ENCODE peak calls at places on chromosomes 2 and 18, in seven cellular contexts. K is left lung, W is neuronal stem cell, B is EH, J is cardiac fibroblast, N is GM03348, T is T-helper 2 cell. U is an unnamed sample.
A peak's percentile ranks its signal among the peaks of the same experiment; 100 is the strongest.

GRCh38 chr2:236485519-236485918 is 84.1 kb upstream of the ACKR3 start:
- DNase-seq in K (no peak), W (peak; percentile 17), B (no peak), J (no peak), N (no peak), T (no peak), U (no peak)

GRCh38 chr2:237072067-237072931 is 13.4 kb upstream of the COPS8 start:
- DNase-seq in K (peak; percentile 83), W (peak; percentile 79), B (peak; percentile 66), J (peak; percentile 76), N (peak; percentile 79), T (peak; percentile 58), U (peak; percentile 61)

GRCh38 chr2:157336137-157336721 is 10.6 kb upstream of the ERMN start:
- DNase-seq in K (no peak), W (no peak), B (peak; percentile 57), J (peak; percentile 49), N (no peak), T (peak; percentile 5), U (peak; percentile 50)

GRCh38 chr2:55399815-55400214 is 19.8 kb downstream of the CCDC88A start:
- DNase-seq in K (no peak), W (no peak), B (no peak), J (no peak), N (no peak), T (no peak), U (no peak)

GRCh38 chr2:37414470-37414949 is 70.1 kb downstream of the QPCT start:
- DNase-seq in K (no peak), W (peak; percentile 44), B (peak; percentile 75), J (peak; percentile 83), N (peak; percentile 81), T (no peak), U (no peak)

GRCh38 chr2:180268006-180268405 is 260.9 kb upstream of the CWC22 start:
- DNase-seq in K (no peak), W (no peak), B (peak; percentile 16), J (peak; percentile 11), N (no peak), T (no peak), U (no peak)

GRCh38 chr18:51726614-51727013 is 529.1 kb upstream of the MEX3C start:
- DNase-seq in K (no peak), W (no peak), B (no peak), J (no peak), N (no peak), T (no peak), U (no peak)

GRCh38 chr2:241857572-241858121 is 1.0 kb downstream of the PDCD1 start:
- DNase-seq in K (peak; percentile 59), W (no peak), B (no peak), J (no peak), N (no peak), T (no peak), U (no peak)

GRCh38 chr18:80175451-80176235 is 66.6 kb downstream of the ADNP2 start:
- DNase-seq in K (no peak), W (no peak), B (no peak), J (no peak), N (no peak), T (no peak), U (no peak)

GRCh38 chr2:185876234-185876633 is 137.6 kb downstream of the FSIP2 start:
- DNase-seq in K (no peak), W (no peak), B (no peak), J (no peak), N (no peak), T (no peak), U (no peak)

GRCh38 chr18:78303519-78303918 is 676.1 kb upstream of the SALL3 start:
- DNase-seq in K (no peak), W (no peak), B (no peak), J (no peak), N (no peak), T (no peak), U (no peak)

GRCh38 chr2:11746807-11747459 is 501 bp downstream of the LPIN1 start:
- DNase-seq in K (no peak), W (no peak), B (peak; percentile 37), J (peak; percentile 35), N (peak; percentile 19), T (no peak), U (no peak)

GRCh38 chr18:6482198-6482977 is 67.7 kb upstream of the L3MBTL4 start:
- DNase-seq in K (peak; percentile 88), W (peak; percentile 57), B (peak; percentile 50), J (peak; percentile 89), N (peak; percentile 87), T (no peak), U (peak; percentile 71)

GRCh38 chr18:78671551-78671950 is 308.1 kb upstream of the SALL3 start:
- DNase-seq in K (no peak), W (no peak), B (no peak), J (no peak), N (no peak), T (no peak), U (no peak)

GRCh38 chr2:218400930-218401833 is 1.5 kb downstream of the CTDSP1 start:
- DNase-seq in K (peak; percentile 87), W (no peak), B (no peak), J (no peak), N (peak; percentile 23), T (no peak), U (peak; percentile 91)

GRCh38 chr2:60882971-60883753 is 1.8 kb downstream of the REL start:
- DNase-seq in K (no peak), W (no peak), B (peak; percentile 7), J (peak; percentile 15), N (no peak), T (no peak), U (no peak)

GRCh38 chr2:62934501-62934900 is 116.1 kb upstream of the OTX1 start:
- DNase-seq in K (no peak), W (no peak), B (no peak), J (peak; percentile 17), N (no peak), T (no peak), U (no peak)

GRCh38 chr2:85053802-85054201 is 79.4 kb upstream of the TCF7L1 start:
- DNase-seq in K (no peak), W (no peak), B (peak; percentile 63), J (no peak), N (peak; percentile 50), T (no peak), U (no peak)

GRCh38 chr2:46469116-46469515 is 10.2 kb upstream of the TMEM247 start:
- DNase-seq in K (no peak), W (no peak), B (peak; percentile 41), J (no peak), N (no peak), T (no peak), U (no peak)

GRCh38 chr2:168538534-168538933 is 82.5 kb downstream of the CERS6 start:
- DNase-seq in K (no peak), W (no peak), B (peak; percentile 60), J (no peak), N (no peak), T (no peak), U (no peak)

GRCh38 chr2:47270421-47270820 is 115.3 kb upstream of the STPG4 start:
- DNase-seq in K (no peak), W (no peak), B (no peak), J (no peak), N (no peak), T (no peak), U (no peak)

GRCh38 chr2:113406114-113406513 is 31.4 kb upstream of the ZNG1B start:
- DNase-seq in K (no peak), W (no peak), B (no peak), J (no peak), N (no peak), T (no peak), U (no peak)

GRCh38 chr2:58441643-58442042 is 200.5 kb upstream of the FANCL start:
- DNase-seq in K (no peak), W (no peak), B (no peak), J (no peak), N (no peak), T (no peak), U (no peak)

GRCh38 chr2:158965731-158966130 is 2.7 kb upstream of the TANC1 start:
- DNase-seq in K (no peak), W (no peak), B (no peak), J (peak; percentile 48), N (no peak), T (no peak), U (no peak)

GRCh38 chr2:100359576-100359975 is 37.3 kb upstream of the LONRF2 start:
- DNase-seq in K (no peak), W (no peak), B (peak; percentile 19), J (no peak), N (no peak), T (no peak), U (no peak)

GRCh38 chr2:182077451-182078142 is 91.9 kb downstream of the PPP1R1C start:
- DNase-seq in K (no peak), W (peak; percentile 52), B (peak; percentile 93), J (peak; percentile 92), N (peak; percentile 76), T (no peak), U (no peak)